ENCODE peak calls at places on chromosome 20, in four cellular contexts. E is brain microvascular endothelial cell, Y is psoas muscle, Q is fibroblast of lung. G is an unnamed sample.

GRCh38 chr20:1669304-1669703 is 11.7 kb upstream of the SIRPG start:
- DNase-seq in E (peak), Y (no peak), Q (peak), G (peak)

GRCh38 chr20:60086936-60087562 is 128.8 kb downstream of the CDH26 start:
- DNase-seq in E (no peak), Y (no peak), Q (no peak), G (no peak)

GRCh38 chr20:52410746-52411317 is 219.3 kb upstream of the ZFP64 start:
- DNase-seq in E (no peak), Y (no peak), Q (no peak), G (no peak)

GRCh38 chr20:8476023-8476422 is 344.0 kb downstream of the PLCB1 start:
- DNase-seq in E (no peak), Y (no peak), Q (no peak), G (no peak)

GRCh38 chr20:50271674-50272412 is 81.2 kb downstream of the CEBPB start:
- DNase-seq in E (no peak), Y (peak), Q (no peak), G (no peak)

GRCh38 chr20:59022754-59023153 is 3.5 kb downstream of the TUBB1 start:
- DNase-seq in E (no peak), Y (no peak), Q (no peak), G (no peak)

GRCh38 chr20:878511-879307 is 37.4 kb downstream of the ANGPT4 start:
- DNase-seq in E (no peak), Y (no peak), Q (peak), G (peak)

GRCh38 chr20:2206957-2207769 is 88.6 kb upstream of the TGM3 start:
- DNase-seq in E (peak), Y (peak), Q (peak), G (no peak)

GRCh38 chr20:10309326-10309725 is 90.7 kb downstream of the SNAP25 start:
- DNase-seq in E (peak), Y (no peak), Q (peak), G (peak)

GRCh38 chr20:51500311-51500710 is 42.2 kb downstream of the NFATC2 start:
- DNase-seq in E (no peak), Y (no peak), Q (peak), G (no peak)

GRCh38 chr20:23366384-23366783 is 4.4 kb downstream of the GZF1 start:
- DNase-seq in E (no peak), Y (no peak), Q (no peak), G (no peak)

GRCh38 chr20:59178983-59179595 is 15.5 kb downstream of the ZNF831 start:
- DNase-seq in E (no peak), Y (no peak), Q (no peak), G (no peak)

GRCh38 chr20:23265226-23265625 is 85.4 kb upstream of the NXT1 start:
- DNase-seq in E (peak), Y (no peak), Q (peak), G (no peak)

GRCh38 chr20:8454137-8454712 is 322.2 kb downstream of the PLCB1 start:
- DNase-seq in E (peak), Y (no peak), Q (peak), G (peak)

GRCh38 chr20:63007472-63007721 is 633 bp upstream of the BHLHE23 start:
- DNase-seq in E (no peak), Y (no peak), Q (no peak), G (no peak)

GRCh38 chr20:44134897-44135810 is 51.8 kb downstream of the JPH2 start:
- DNase-seq in E (no peak), Y (no peak), Q (peak), G (no peak)

GRCh38 chr20:38726849-38727601 is 2.7 kb downstream of the SLC32A1 start:
- DNase-seq in E (no peak), Y (no peak), Q (no peak), G (no peak)

GRCh38 chr20:50029083-50029696 is 46.4 kb downstream of the SNAI1 start:
- DNase-seq in E (no peak), Y (no peak), Q (no peak), G (no peak)

GRCh38 chr20:58774214-58774613 is 76.5 kb downstream of the GNAS-AS1 start:
- DNase-seq in E (no peak), Y (no peak), Q (no peak), G (no peak)

GRCh38 chr20:53738945-53739798 is 145.5 kb upstream of the ZNF217 start:
- DNase-seq in E (no peak), Y (no peak), Q (peak), G (no peak)

GRCh38 chr20:61109221-61109805 is 142.7 kb upstream of the CDH4 start:
- DNase-seq in E (no peak), Y (no peak), Q (no peak), G (no peak)

GRCh38 chr20:23157741-23158140 is 71.6 kb upstream of the CD93 start:
- DNase-seq in E (no peak), Y (no peak), Q (peak), G (peak)

GRCh38 chr20:32823737-32824588 is 4.2 kb downstream of the MAPRE1 start:
- DNase-seq in E (no peak), Y (no peak), Q (peak), G (no peak)

GRCh38 chr20:6786548-6786947 is 19.1 kb downstream of the BMP2 start:
- DNase-seq in E (no peak), Y (no peak), Q (no peak), G (no peak)

GRCh38 chr20:23889775-23890187 is 10.2 kb upstream of the CST5 start:
- DNase-seq in E (peak), Y (no peak), Q (no peak), G (no peak)

GRCh38 chr20:61801065-61801360 is 264.7 kb downstream of the TAF4 start:
- DNase-seq in E (no peak), Y (no peak), Q (no peak), G (no peak)

GRCh38 chr20:41300906-41301305 is 16.6 kb downstream of the ZHX3 start:
- DNase-seq in E (no peak), Y (no peak), Q (no peak), G (no peak)

GRCh38 chr20:9852566-9852965 is 13.7 kb upstream of the PAK5 start:
- DNase-seq in E (no peak), Y (no peak), Q (no peak), G (no peak)

GRCh38 chr20:46683068-46683477 is 6.2 kb downstream of the TP53RK start:
- DNase-seq in E (no peak), Y (no peak), Q (no peak), G (no peak)

GRCh38 chr20:46683939-46684750 is 5.1 kb downstream of the TP53RK start:
- DNase-seq in E (peak), Y (peak), Q (peak), G (no peak)

GRCh38 chr20:46682063-46682821 is 7.0 kb downstream of the TP53RK start:
- DNase-seq in E (no peak), Y (no peak), Q (no peak), G (no peak)

GRCh38 chr20:46681032-46681854 is 8.0 kb downstream of the TP53RK start:
- DNase-seq in E (peak), Y (no peak), Q (peak), G (no peak)

GRCh38 chr20:46683620-46683938 is 5.7 kb downstream of the TP53RK start:
- DNase-seq in E (no peak), Y (no peak), Q (no peak), G (no peak)
- H3K4me3 ChIP-seq in E (peak), Y (peak), Q (peak), G (peak)

DNA sequence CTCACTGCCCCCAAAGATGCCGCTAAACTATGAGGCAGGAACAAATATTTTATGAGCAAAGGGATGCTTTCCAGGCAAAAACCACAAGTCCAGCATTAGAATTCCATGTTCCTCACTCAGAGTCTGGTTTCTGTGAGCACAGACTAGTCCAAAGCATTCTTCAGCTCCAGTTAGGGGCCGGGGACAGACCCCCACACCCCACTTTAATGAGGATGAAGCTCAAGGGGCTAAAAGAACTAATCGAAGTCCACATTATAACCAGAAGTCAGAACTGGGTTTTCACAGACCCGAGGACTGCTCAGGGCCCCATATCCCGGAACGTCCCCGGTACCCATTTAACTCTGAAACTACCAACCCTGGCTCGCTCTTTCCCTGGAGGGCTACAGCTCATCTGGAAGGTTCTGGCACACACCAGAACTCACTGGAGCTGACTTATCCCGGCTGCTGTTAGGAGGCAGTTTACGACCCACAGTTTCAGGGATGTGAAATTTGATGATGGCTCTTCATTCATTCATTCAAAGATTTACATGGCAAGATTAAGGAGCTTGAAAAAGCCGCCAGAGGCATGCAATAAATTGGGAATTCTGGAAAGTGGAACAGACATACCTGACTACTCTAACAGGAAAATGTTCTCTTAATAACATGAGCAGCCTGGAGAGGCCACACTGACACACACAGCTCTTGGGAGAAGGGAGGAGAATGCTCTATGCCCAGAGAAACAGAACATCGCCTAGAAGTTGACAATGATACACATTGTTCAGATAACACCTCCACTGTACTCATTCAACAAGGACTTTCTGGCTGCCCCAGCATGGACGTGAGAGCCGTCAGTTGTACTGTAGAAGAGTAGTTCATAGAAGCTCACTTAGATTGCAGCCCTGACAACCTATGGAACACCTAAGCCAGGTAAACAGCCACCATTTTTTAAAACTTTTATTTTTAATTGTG is 29.2 kb downstream of the BMP7 start:
- DNase-seq in E (no peak), Y (no peak), Q (peak), G (no peak)
- H3K4me3 ChIP-seq in E (no peak), Y (no peak), Q (no peak), G (no peak)

DNA sequence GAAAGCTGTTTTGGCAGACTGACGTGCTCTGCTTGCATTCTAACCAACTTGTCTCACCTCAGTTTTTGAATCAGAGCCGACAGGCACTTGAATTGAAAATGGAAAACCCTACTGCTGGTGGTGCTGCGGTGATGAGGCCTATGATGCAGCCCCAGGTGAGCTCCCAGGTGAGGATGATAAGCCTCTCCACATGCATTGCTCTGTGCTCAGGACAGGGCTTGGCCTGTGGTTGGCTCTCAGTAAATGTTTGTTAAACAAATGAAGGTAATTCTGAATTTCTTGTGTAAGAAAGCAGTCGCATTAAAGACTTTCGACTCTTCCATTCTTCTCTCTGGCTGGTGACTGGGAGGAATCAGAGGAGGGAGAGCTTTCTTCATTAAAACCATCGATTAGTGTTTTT is 136.3 kb downstream of the SULF2 start:
- DNase-seq in E (no peak), Y (no peak), Q (no peak), G (no peak)
- H3K4me3 ChIP-seq in E (no peak), Y (no peak), Q (no peak), G (no peak)

GRCh38 chr20:20744170-20744725 is 31.8 kb upstream of the RALGAPA2 start:
- DNase-seq in E (no peak), Y (no peak), Q (no peak), G (no peak)
- H3K4me3 ChIP-seq in E (no peak), Y (peak), Q (no peak), G (no peak)

GRCh38 chr20:4280731-4281130 is 265.4 kb upstream of the RNF24 start:
- DNase-seq in E (no peak), Y (no peak), Q (no peak), G (no peak)
- H3K4me3 ChIP-seq in E (no peak), Y (no peak), Q (no peak), G (no peak)

GRCh38 chr20:45408646-45409213 is 641 bp downstream of the DBNDD2 start:
- DNase-seq in E (no peak), Y (no peak), Q (no peak), G (no peak)

GRCh38 chr20:45407067-45407745 is 883 bp upstream of the DBNDD2 start:
- DNase-seq in E (peak), Y (peak), Q (peak), G (no peak)

GRCh38 chr20:45409531-45410272 is 1.6 kb downstream of the DBNDD2 start:
- DNase-seq in E (no peak), Y (no peak), Q (no peak), G (no peak)

GRCh38 chr20:45406260-45407066 is 1.6 kb upstream of the DBNDD2 start:
- DNase-seq in E (no peak), Y (peak), Q (peak), G (no peak)

DNA sequence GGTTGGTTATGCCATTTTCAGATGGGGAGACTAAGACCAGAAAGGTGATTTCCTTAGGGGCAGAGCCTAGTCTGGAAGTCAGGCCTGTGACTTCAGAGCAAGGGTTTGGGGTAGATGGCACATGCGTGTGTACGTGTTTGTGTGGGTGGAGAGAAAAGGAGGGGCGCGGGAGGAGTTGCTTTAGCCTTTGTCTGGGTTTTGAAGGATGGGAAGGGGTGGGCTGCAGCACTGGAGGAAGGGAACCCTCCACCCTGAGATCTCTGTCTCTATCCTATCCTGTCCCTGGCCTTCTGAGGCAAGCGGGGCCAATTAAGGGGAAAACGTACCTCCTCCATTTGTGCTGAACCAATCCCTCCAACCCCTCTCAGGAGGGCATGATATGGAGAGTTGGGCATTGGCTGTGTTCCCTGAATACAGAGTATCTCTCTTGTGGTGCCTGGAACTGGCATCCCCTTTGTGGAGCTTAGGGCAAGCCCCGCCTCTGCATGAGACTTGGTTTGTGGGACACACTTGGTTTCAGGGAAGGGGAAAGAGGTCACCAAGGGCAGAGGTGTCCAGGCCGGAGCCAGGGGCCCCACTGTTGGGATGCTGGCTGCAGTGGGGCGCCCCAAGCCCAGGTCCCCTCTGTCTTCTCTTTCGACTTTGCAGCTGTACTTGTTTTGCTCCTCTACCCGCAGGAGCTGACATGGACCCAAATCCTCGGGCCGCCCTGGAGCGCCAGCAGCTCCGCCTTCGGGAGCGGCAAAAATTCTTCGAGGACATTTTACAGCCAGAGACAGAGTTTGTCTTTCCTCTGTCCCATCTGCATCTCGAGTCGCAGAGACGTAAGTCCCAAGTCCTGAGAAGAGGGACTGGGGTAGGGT is at the start of gene DBNDD2:
- DNase-seq in E (no peak), Y (no peak), Q (no peak), G (no peak)
- H3K4me3 ChIP-seq in E (peak), Y (peak), Q (peak), G (peak)

GRCh38 chr20:35171753-35172433 is at the start of gene PROCR:
- DNase-seq in E (peak), Y (peak), Q (peak), G (peak)
- H3K4me3 ChIP-seq in E (peak), Y (peak), Q (peak), G (peak)

GRCh38 chr20:21705466-21706344 is at the start of gene PAX1:
- DNase-seq in E (no peak), Y (no peak), Q (no peak), G (no peak)
- H3K4me3 ChIP-seq in E (no peak), Y (peak), Q (no peak), G (no peak)

G was measured in astrocyte of the cerebellum.